ENCODE peak calls at places on chromosomes 12 and 14, in five cellular contexts. One of them, this sample, is unnamed.

GRCh38 chr12:67593041-67593870 is 55.3 kb upstream of the DYRK2 start:
- DNase-seq in stimulated activated CD4-positive, alpha-beta T cell treated with anti-CD3 and anti-CD28 coated beads, Interleukin-4, amount 100 ng/mL, for 24 hours: no peak
- DNase-seq in activated naive CD4-positive, alpha-beta T cell treated with anti-CD3 and anti-CD28 coated beads, Interleukin-2, amount 50 U/mL, for 16 hours: no peak
- DNase-seq in naive thymus-derived CD4-positive, alpha-beta T cell: no peak
- DNase-seq in tibial artery: no peak
- DNase-seq in this sample: no peak

GRCh38 chr12:100404769-100405407 is 48.0 kb downstream of the SLC17A8 start:
- DNase-seq in naive thymus-derived CD4-positive, alpha-beta T cell: no peak
- DNase-seq in tibial artery: no peak
- DNase-seq in activated naive CD4-positive, alpha-beta T cell treated with anti-CD3 and anti-CD28 coated beads, Interleukin-2, amount 50 U/mL, for 16 hours: no peak
- DNase-seq in stimulated activated CD4-positive, alpha-beta T cell treated with anti-CD3 and anti-CD28 coated beads, Interleukin-4, amount 100 ng/mL, for 24 hours: peak; percentile 14
- DNase-seq in this sample: peak; percentile 65

GRCh38 chr14:100679170-100679569 is 47.5 kb upstream of the DLK1 start:
- DNase-seq in stimulated activated CD4-positive, alpha-beta T cell treated with anti-CD3 and anti-CD28 coated beads, Interleukin-4, amount 100 ng/mL, for 24 hours: no peak
- DNase-seq in naive thymus-derived CD4-positive, alpha-beta T cell: no peak
- DNase-seq in tibial artery: no peak
- DNase-seq in activated naive CD4-positive, alpha-beta T cell treated with anti-CD3 and anti-CD28 coated beads, Interleukin-2, amount 50 U/mL, for 16 hours: no peak
- DNase-seq in this sample: no peak

GRCh38 chr14:105711841-105712460 is 185.6 kb downstream of the TMEM121 start:
- DNase-seq in stimulated activated CD4-positive, alpha-beta T cell treated with anti-CD3 and anti-CD28 coated beads, Interleukin-4, amount 100 ng/mL, for 24 hours: no peak
- DNase-seq in activated naive CD4-positive, alpha-beta T cell treated with anti-CD3 and anti-CD28 coated beads, Interleukin-2, amount 50 U/mL, for 16 hours: no peak
- DNase-seq in tibial artery: no peak
- DNase-seq in naive thymus-derived CD4-positive, alpha-beta T cell: no peak
- DNase-seq in this sample: no peak

GRCh38 chr12:76623929-76624328 is 64.4 kb upstream of the OSBPL8 start:
- DNase-seq in naive thymus-derived CD4-positive, alpha-beta T cell: no peak
- DNase-seq in activated naive CD4-positive, alpha-beta T cell treated with anti-CD3 and anti-CD28 coated beads, Interleukin-2, amount 50 U/mL, for 16 hours: no peak
- DNase-seq in stimulated activated CD4-positive, alpha-beta T cell treated with anti-CD3 and anti-CD28 coated beads, Interleukin-4, amount 100 ng/mL, for 24 hours: no peak
- DNase-seq in tibial artery: no peak
- DNase-seq in this sample: no peak

GRCh38 chr14:63287661-63288483 is 30.9 kb downstream of the GPHB5 start:
- DNase-seq in naive thymus-derived CD4-positive, alpha-beta T cell: no peak
- DNase-seq in activated naive CD4-positive, alpha-beta T cell treated with anti-CD3 and anti-CD28 coated beads, Interleukin-2, amount 50 U/mL, for 16 hours: no peak
- DNase-seq in tibial artery: no peak
- DNase-seq in stimulated activated CD4-positive, alpha-beta T cell treated with anti-CD3 and anti-CD28 coated beads, Interleukin-4, amount 100 ng/mL, for 24 hours: no peak
- DNase-seq in this sample: no peak

GRCh38 chr14:104101086-104101621 is 15.7 kb downstream of the ASPG start:
- DNase-seq in activated naive CD4-positive, alpha-beta T cell treated with anti-CD3 and anti-CD28 coated beads, Interleukin-2, amount 50 U/mL, for 16 hours: no peak
- DNase-seq in tibial artery: no peak
- DNase-seq in stimulated activated CD4-positive, alpha-beta T cell treated with anti-CD3 and anti-CD28 coated beads, Interleukin-4, amount 100 ng/mL, for 24 hours: no peak
- DNase-seq in naive thymus-derived CD4-positive, alpha-beta T cell: no peak
- DNase-seq in this sample: no peak

GRCh38 chr12:5901416-5901815 is 43.6 kb downstream of the ANO2 start:
- DNase-seq in activated naive CD4-positive, alpha-beta T cell treated with anti-CD3 and anti-CD28 coated beads, Interleukin-2, amount 50 U/mL, for 16 hours: no peak
- DNase-seq in stimulated activated CD4-positive, alpha-beta T cell treated with anti-CD3 and anti-CD28 coated beads, Interleukin-4, amount 100 ng/mL, for 24 hours: no peak
- DNase-seq in naive thymus-derived CD4-positive, alpha-beta T cell: no peak
- DNase-seq in tibial artery: no peak
- DNase-seq in this sample: no peak

GRCh38 chr14:92247937-92248336 is 75.0 kb upstream of the SLC24A4 start:
- DNase-seq in activated naive CD4-positive, alpha-beta T cell treated with anti-CD3 and anti-CD28 coated beads, Interleukin-2, amount 50 U/mL, for 16 hours: no peak
- DNase-seq in stimulated activated CD4-positive, alpha-beta T cell treated with anti-CD3 and anti-CD28 coated beads, Interleukin-4, amount 100 ng/mL, for 24 hours: no peak
- DNase-seq in naive thymus-derived CD4-positive, alpha-beta T cell: no peak
- DNase-seq in tibial artery: no peak
- DNase-seq in this sample: no peak

GRCh38 chr12:51270067-51270846 is at the start of gene SMAGP:
- DNase-seq in activated naive CD4-positive, alpha-beta T cell treated with anti-CD3 and anti-CD28 coated beads, Interleukin-2, amount 50 U/mL, for 16 hours: peak; percentile 36
- DNase-seq in stimulated activated CD4-positive, alpha-beta T cell treated with anti-CD3 and anti-CD28 coated beads, Interleukin-4, amount 100 ng/mL, for 24 hours: peak; percentile 32
- DNase-seq in naive thymus-derived CD4-positive, alpha-beta T cell: peak; percentile 36
- DNase-seq in tibial artery: peak; percentile 28
- DNase-seq in this sample: peak; percentile 78

GRCh38 chr14:105047283-105048016 is 17.8 kb downstream of the GPR132 start:
- DNase-seq in naive thymus-derived CD4-positive, alpha-beta T cell: no peak
- DNase-seq in activated naive CD4-positive, alpha-beta T cell treated with anti-CD3 and anti-CD28 coated beads, Interleukin-2, amount 50 U/mL, for 16 hours: no peak
- DNase-seq in stimulated activated CD4-positive, alpha-beta T cell treated with anti-CD3 and anti-CD28 coated beads, Interleukin-4, amount 100 ng/mL, for 24 hours: no peak
- DNase-seq in tibial artery: peak; percentile 19
- DNase-seq in this sample: no peak

GRCh38 chr12:42094277-42094676 is 50.4 kb downstream of the GXYLT1 start:
- DNase-seq in stimulated activated CD4-positive, alpha-beta T cell treated with anti-CD3 and anti-CD28 coated beads, Interleukin-4, amount 100 ng/mL, for 24 hours: peak; percentile 12
- DNase-seq in tibial artery: no peak
- DNase-seq in activated naive CD4-positive, alpha-beta T cell treated with anti-CD3 and anti-CD28 coated beads, Interleukin-2, amount 50 U/mL, for 16 hours: peak; percentile 17
- DNase-seq in naive thymus-derived CD4-positive, alpha-beta T cell: no peak
- DNase-seq in this sample: peak; percentile 66

GRCh38 chr12:27048822-27049752 is 26.7 kb downstream of the MED21 start:
- DNase-seq in activated naive CD4-positive, alpha-beta T cell treated with anti-CD3 and anti-CD28 coated beads, Interleukin-2, amount 50 U/mL, for 16 hours: no peak
- DNase-seq in naive thymus-derived CD4-positive, alpha-beta T cell: no peak
- DNase-seq in stimulated activated CD4-positive, alpha-beta T cell treated with anti-CD3 and anti-CD28 coated beads, Interleukin-4, amount 100 ng/mL, for 24 hours: no peak
- DNase-seq in tibial artery: no peak
- DNase-seq in this sample: no peak

GRCh38 chr12:106769078-106769477 is 5.4 kb upstream of the RIC8B start:
- DNase-seq in naive thymus-derived CD4-positive, alpha-beta T cell: no peak
- DNase-seq in activated naive CD4-positive, alpha-beta T cell treated with anti-CD3 and anti-CD28 coated beads, Interleukin-2, amount 50 U/mL, for 16 hours: no peak
- DNase-seq in stimulated activated CD4-positive, alpha-beta T cell treated with anti-CD3 and anti-CD28 coated beads, Interleukin-4, amount 100 ng/mL, for 24 hours: no peak
- DNase-seq in tibial artery: no peak
- DNase-seq in this sample: no peak

GRCh38 chr12:51118706-51119105 is 35.3 kb upstream of the CSRNP2 start:
- DNase-seq in naive thymus-derived CD4-positive, alpha-beta T cell: no peak
- DNase-seq in tibial artery: no peak
- DNase-seq in stimulated activated CD4-positive, alpha-beta T cell treated with anti-CD3 and anti-CD28 coated beads, Interleukin-4, amount 100 ng/mL, for 24 hours: no peak
- DNase-seq in activated naive CD4-positive, alpha-beta T cell treated with anti-CD3 and anti-CD28 coated beads, Interleukin-2, amount 50 U/mL, for 16 hours: no peak
- DNase-seq in this sample: no peak

GRCh38 chr12:93370947-93371346 is 6.8 kb upstream of the NUDT4 start:
- DNase-seq in activated naive CD4-positive, alpha-beta T cell treated with anti-CD3 and anti-CD28 coated beads, Interleukin-2, amount 50 U/mL, for 16 hours: no peak
- DNase-seq in tibial artery: no peak
- DNase-seq in naive thymus-derived CD4-positive, alpha-beta T cell: no peak
- DNase-seq in stimulated activated CD4-positive, alpha-beta T cell treated with anti-CD3 and anti-CD28 coated beads, Interleukin-4, amount 100 ng/mL, for 24 hours: no peak
- DNase-seq in this sample: no peak

GRCh38 chr12:13561923-13562322 is 365.4 kb downstream of the EMP1 start:
- DNase-seq in tibial artery: no peak
- DNase-seq in naive thymus-derived CD4-positive, alpha-beta T cell: no peak
- DNase-seq in stimulated activated CD4-positive, alpha-beta T cell treated with anti-CD3 and anti-CD28 coated beads, Interleukin-4, amount 100 ng/mL, for 24 hours: no peak
- DNase-seq in activated naive CD4-positive, alpha-beta T cell treated with anti-CD3 and anti-CD28 coated beads, Interleukin-2, amount 50 U/mL, for 16 hours: no peak
- DNase-seq in this sample: no peak

GRCh38 chr12:116717466-116718457 is 20.1 kb downstream of the SPRING1 start:
- DNase-seq in activated naive CD4-positive, alpha-beta T cell treated with anti-CD3 and anti-CD28 coated beads, Interleukin-2, amount 50 U/mL, for 16 hours: no peak
- DNase-seq in naive thymus-derived CD4-positive, alpha-beta T cell: no peak
- DNase-seq in stimulated activated CD4-positive, alpha-beta T cell treated with anti-CD3 and anti-CD28 coated beads, Interleukin-4, amount 100 ng/mL, for 24 hours: no peak
- DNase-seq in tibial artery: peak; percentile 78
- DNase-seq in this sample: no peak

GRCh38 chr12:94845110-94845509 is 158.4 kb downstream of the NDUFA12 start:
- DNase-seq in stimulated activated CD4-positive, alpha-beta T cell treated with anti-CD3 and anti-CD28 coated beads, Interleukin-4, amount 100 ng/mL, for 24 hours: no peak
- DNase-seq in naive thymus-derived CD4-positive, alpha-beta T cell: no peak
- DNase-seq in tibial artery: no peak
- DNase-seq in activated naive CD4-positive, alpha-beta T cell treated with anti-CD3 and anti-CD28 coated beads, Interleukin-2, amount 50 U/mL, for 16 hours: no peak
- DNase-seq in this sample: no peak

This sample was measured in activated effector memory CD4-positive, alpha-beta T cell treated with anti-CD3 and anti-CD28 coated beads, Interleukin-2, amount 50 U/mL, for 16 hours.